ENCODE peak calls at places on chromosomes 12 and 14, in ten cellular contexts. B is mucosa of descending colon; L is HT-29; I is psoas muscle; V is NT2/D1; Y is activated T-helper 1 cell treated with anti-CD3 and anti-CD28 coated beads, Interleukin-12 subunit alpha, Interleukin-12 subunit beta, Interleukin-2, Interleukin-4 antibody, amounts not matched to agents 30 ng/mL and 10 ng/mL and 1 ng/mL, durations not matched to agents 14 hours and 24 hours and 36 hours; U is NCI-H69; D is activated T-helper 9 cell treated with anti-CD3 and anti-CD28 coated beads, Interleukin-2, amount 50 U/mL, for 16 hours; H is hepatic stellate cell; Z is progenitor cell of endocrine pancreas. R is an unnamed sample.

GRCh38 chr14:101202627-101203404 is 299.3 kb upstream of the RTL1 start:
- DNase-seq in H (no peak), D (no peak), V (no peak), U (no peak), Y (no peak), L (no peak), I (no peak), B (no peak), Z (peak; percentile 7), R (no peak)

GRCh38 chr14:51035611-51036192 is 59.2 kb downstream of the TRIM9 start:
- DNase-seq in L (no peak), Z (no peak), B (no peak), V (no peak), D (no peak), Y (no peak), U (no peak), I (no peak), H (no peak), R (no peak)

GRCh38 chr12:6723607-6724408 is at the start of gene COPS7A:
- DNase-seq in H (peak; percentile 97), U (peak; percentile 100), V (peak; percentile 100), Z (peak; percentile 97), I (peak; percentile 99), Y (peak; percentile 98), L (peak; percentile 97), D (peak; percentile 91), B (peak; percentile 99), R (peak; percentile 99)

GRCh38 chr12:124451016-124451415 is 116.4 kb downstream of the NCOR2 start:
- DNase-seq in Z (no peak), I (no peak), H (no peak), L (no peak), D (no peak), U (no peak), B (peak; percentile 36), Y (no peak), V (no peak), R (no peak)

GRCh38 chr12:107309020-107309419 is 215.7 kb upstream of the CRY1 start:
- DNase-seq in H (no peak), I (no peak), V (no peak), D (no peak), Y (no peak), B (no peak), U (peak; percentile 6), Z (no peak), L (no peak), R (peak; percentile 20)

GRCh38 chr12:74415633-74416032 is 122.0 kb upstream of the ATXN7L3B start:
- DNase-seq in L (peak; percentile 68), I (no peak), Z (no peak), V (peak; percentile 18), U (peak; percentile 36), B (no peak), D (no peak), H (peak; percentile 5), Y (no peak), R (no peak)

GRCh38 chr12:52395761-52396434 is 10.2 kb downstream of the KRT82 start:
- DNase-seq in Y (no peak), I (peak; percentile 55), Z (peak; percentile 62), L (peak; percentile 87), D (no peak), V (peak; percentile 47), B (no peak), U (peak; percentile 72), H (no peak), R (no peak)

GRCh38 chr14:97977711-97978261 is 1180.6 kb downstream of the VRK1 start:
- DNase-seq in H (no peak), B (peak; percentile 86), V (no peak), L (peak; percentile 1), Y (peak; percentile 62), D (peak; percentile 64), U (peak; percentile 91), Z (no peak), I (peak; percentile 72), R (no peak)

GRCh38 chr14:71319646-71320045 is 412.4 kb downstream of the PCNX1 start:
- DNase-seq in U (peak; percentile 71), B (no peak), H (peak; percentile 22), I (no peak), Y (no peak), Z (no peak), D (no peak), L (peak; percentile 45), V (no peak), R (no peak)

GRCh38 chr12:47980779-47981495 is 17.5 kb downstream of the TMEM106C start:
- DNase-seq in L (no peak), V (no peak), H (no peak), Z (no peak), I (no peak), D (no peak), U (no peak), B (no peak), Y (no peak), R (no peak)

GRCh38 chr12:31362115-31362758 is 36.3 kb upstream of the SINHCAF start:
- DNase-seq in I (no peak), Z (no peak), U (peak; percentile 100), B (no peak), L (peak; percentile 94), D (no peak), V (peak; percentile 72), Y (peak; percentile 0), H (no peak), R (no peak)

GRCh38 chr14:102221026-102221425 is 81.3 kb downstream of the WDR20 start:
- DNase-seq in H (peak; percentile 61), U (no peak), D (no peak), Y (no peak), V (no peak), L (no peak), Z (no peak), I (no peak), B (no peak), R (no peak)

GRCh38 chr14:81579115-81579514 is 45.5 kb upstream of the SEL1L start:
- DNase-seq in I (no peak), L (no peak), B (no peak), Y (no peak), U (peak; percentile 14), H (no peak), Z (no peak), D (no peak), V (no peak), R (no peak)